ENCODE peak calls at places on chromosomes 13 and 19, in six cellular contexts. One of them, this sample, is unnamed.

GRCh38 chr13:42102961-42103688 is 54.7 kb downstream of the DGKH start:
- DNase-seq in breast epithelium: no peak
- DNase-seq in esophagus muscularis mucosa: no peak
- DNase-seq in K562: no peak
- DNase-seq in GM12878: no peak
- DNase-seq in HCT116: no peak
- DNase-seq in this sample: no peak

GRCh38 chr19:13987101-13987890 is 18.8 kb downstream of the RFX1 start:
- DNase-seq in breast epithelium: no peak
- DNase-seq in esophagus muscularis mucosa: no peak
- DNase-seq in K562: no peak
- DNase-seq in GM12878: no peak
- DNase-seq in HCT116: no peak
- DNase-seq in this sample: no peak

GRCh38 chr13:95300625-95301134 is 571 bp downstream of the ABCC4 start:
- DNase-seq in breast epithelium: no peak
- DNase-seq in esophagus muscularis mucosa: no peak
- DNase-seq in K562: peak; percentile 75
- DNase-seq in GM12878: no peak
- DNase-seq in HCT116: peak; percentile 23
- DNase-seq in this sample: peak; percentile 67

GRCh38 chr13:109840201-109840892 is 54.0 kb upstream of the IRS2 start:
- DNase-seq in breast epithelium: no peak
- DNase-seq in esophagus muscularis mucosa: no peak
- DNase-seq in K562: no peak
- DNase-seq in GM12878: no peak
- DNase-seq in HCT116: peak; percentile 66
- DNase-seq in this sample: no peak

GRCh38 chr19:50649433-50650391 is at the start of gene C19orf81:
- DNase-seq in breast epithelium: no peak
- DNase-seq in esophagus muscularis mucosa: no peak
- DNase-seq in K562: peak; percentile 70
- DNase-seq in GM12878: no peak
- DNase-seq in HCT116: peak; percentile 58
- DNase-seq in this sample: no peak

GRCh38 chr19:35512831-35513230 is 618 bp downstream of the DMKN start:
- DNase-seq in breast epithelium: no peak
- DNase-seq in esophagus muscularis mucosa: no peak
- DNase-seq in K562: no peak
- DNase-seq in GM12878: no peak
- DNase-seq in HCT116: no peak
- DNase-seq in this sample: no peak

GRCh38 chr19:46000497-46001246 is 5.4 kb downstream of the CCDC61 start:
- DNase-seq in breast epithelium: peak; percentile 53
- DNase-seq in esophagus muscularis mucosa: no peak
- DNase-seq in K562: peak; percentile 88
- DNase-seq in GM12878: no peak
- DNase-seq in HCT116: no peak
- DNase-seq in this sample: no peak

GRCh38 chr13:64314286-64314685 is 2898.6 kb upstream of the PCDH20 start:
- DNase-seq in breast epithelium: no peak
- DNase-seq in esophagus muscularis mucosa: no peak
- DNase-seq in K562: no peak
- DNase-seq in GM12878: no peak
- DNase-seq in HCT116: no peak
- DNase-seq in this sample: no peak

GRCh38 chr19:15437355-15438123 is 12.2 kb downstream of the WIZ start:
- DNase-seq in breast epithelium: no peak
- DNase-seq in esophagus muscularis mucosa: no peak
- DNase-seq in K562: no peak
- DNase-seq in GM12878: no peak
- DNase-seq in HCT116: no peak
- DNase-seq in this sample: peak; percentile 59

GRCh38 chr19:45087531-45087930 is 5.4 kb upstream of the PPP1R37 start:
- DNase-seq in breast epithelium: no peak
- DNase-seq in esophagus muscularis mucosa: no peak
- DNase-seq in K562: no peak
- DNase-seq in GM12878: no peak
- DNase-seq in HCT116: no peak
- DNase-seq in this sample: no peak

DNA sequence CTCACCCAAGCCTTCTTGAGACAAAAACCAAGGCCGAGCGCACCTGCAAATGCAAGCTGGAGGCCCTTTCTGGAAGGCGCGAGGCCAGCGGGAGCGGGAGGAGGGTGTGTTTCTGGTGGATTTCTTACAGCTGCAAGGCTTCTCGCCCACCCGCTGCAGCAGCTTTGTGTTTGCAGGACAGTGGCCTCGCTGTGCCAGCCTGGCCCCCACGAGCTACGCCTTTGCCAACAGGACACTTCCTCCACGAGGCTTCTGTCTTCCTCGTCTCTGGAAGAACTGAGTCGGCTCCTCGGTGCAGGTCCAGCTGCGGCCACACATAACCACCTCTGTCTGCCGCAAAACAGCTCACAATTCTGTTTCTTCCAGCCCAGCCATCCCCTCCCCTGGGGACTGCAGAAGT is 10.1 kb downstream of the ATCAY start:
- DNase-seq in breast epithelium: no peak
- DNase-seq in esophagus muscularis mucosa: no peak
- DNase-seq in K562: no peak
- DNase-seq in GM12878: no peak
- DNase-seq in HCT116: no peak
- DNase-seq in this sample: no peak
- TF ChIP-seq POLR2AphosphoS5 in breast epithelium: no peak
- TF ChIP-seq POLR2AphosphoS5 in esophagus muscularis mucosa: no peak
- TF ChIP-seq POLR2AphosphoS5 in K562: no peak
- TF ChIP-seq POLR2AphosphoS5 in GM12878: no peak
- TF ChIP-seq POLR2AphosphoS5 in HCT116: no peak
- TF ChIP-seq POLR2AphosphoS5 in this sample: no peak

GRCh38 chr13:40401911-40402776 is 264.3 kb downstream of the FOXO1 start:
- DNase-seq in breast epithelium: peak; percentile 84
- DNase-seq in esophagus muscularis mucosa: peak; percentile 98
- DNase-seq in K562: peak; percentile 49
- DNase-seq in GM12878: peak; percentile 74
- DNase-seq in HCT116: peak; percentile 64
- DNase-seq in this sample: peak; percentile 97

GRCh38 chr13:40403509-40404241 is 262.8 kb downstream of the FOXO1 start:
- DNase-seq in breast epithelium: no peak
- DNase-seq in esophagus muscularis mucosa: peak; percentile 87
- DNase-seq in K562: no peak
- DNase-seq in GM12878: no peak
- DNase-seq in HCT116: no peak
- DNase-seq in this sample: no peak

GRCh38 chr13:40404967-40405716 is 261.3 kb downstream of the FOXO1 start:
- DNase-seq in breast epithelium: no peak
- DNase-seq in esophagus muscularis mucosa: peak; percentile 90
- DNase-seq in K562: no peak
- DNase-seq in GM12878: no peak
- DNase-seq in HCT116: no peak
- DNase-seq in this sample: no peak

GRCh38 chr13:40404407-40404806 is 262.0 kb downstream of the FOXO1 start:
- DNase-seq in breast epithelium: no peak
- DNase-seq in esophagus muscularis mucosa: peak; percentile 57
- DNase-seq in K562: no peak
- DNase-seq in GM12878: no peak
- DNase-seq in HCT116: no peak
- DNase-seq in this sample: no peak

DNA sequence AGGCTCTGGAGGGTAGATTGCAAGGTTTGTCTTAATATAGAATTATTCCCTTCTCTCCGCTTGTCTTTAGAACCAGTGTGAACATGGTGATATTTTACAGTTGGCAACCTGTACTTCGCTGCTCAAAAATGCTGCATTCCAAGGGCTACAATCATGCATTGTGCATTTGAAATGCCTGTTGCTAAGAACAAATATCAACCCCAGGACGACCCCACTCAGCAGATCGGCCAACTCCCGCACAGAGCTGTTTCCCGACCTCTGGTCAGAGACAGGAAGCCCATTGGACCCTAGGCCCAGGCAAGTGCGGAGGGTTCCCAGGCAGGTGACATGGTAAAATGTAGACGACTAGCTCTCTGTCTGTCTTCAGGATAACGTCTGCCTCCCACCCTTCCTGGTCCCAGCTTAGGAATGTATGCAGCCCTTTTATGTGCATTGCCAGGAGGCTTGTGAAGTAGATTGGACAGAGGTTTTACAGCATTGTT is 263.5 kb downstream of the FOXO1 start:
- DNase-seq in breast epithelium: no peak
- DNase-seq in esophagus muscularis mucosa: no peak
- DNase-seq in K562: no peak
- DNase-seq in GM12878: no peak
- DNase-seq in HCT116: no peak
- DNase-seq in this sample: no peak
- H3K27ac ChIP-seq in breast epithelium: peak overlapping the region; percentile 31
- H3K27ac ChIP-seq in esophagus muscularis mucosa: peak overlapping the region; percentile 83
- H3K27ac ChIP-seq in K562: no peak overlapping the region
- H3K27ac ChIP-seq in GM12878: no peak overlapping the region
- H3K27ac ChIP-seq in HCT116: peak overlapping the region; percentile 38
- H3K27ac ChIP-seq in this sample: peak overlapping the region; percentile 40

DNA sequence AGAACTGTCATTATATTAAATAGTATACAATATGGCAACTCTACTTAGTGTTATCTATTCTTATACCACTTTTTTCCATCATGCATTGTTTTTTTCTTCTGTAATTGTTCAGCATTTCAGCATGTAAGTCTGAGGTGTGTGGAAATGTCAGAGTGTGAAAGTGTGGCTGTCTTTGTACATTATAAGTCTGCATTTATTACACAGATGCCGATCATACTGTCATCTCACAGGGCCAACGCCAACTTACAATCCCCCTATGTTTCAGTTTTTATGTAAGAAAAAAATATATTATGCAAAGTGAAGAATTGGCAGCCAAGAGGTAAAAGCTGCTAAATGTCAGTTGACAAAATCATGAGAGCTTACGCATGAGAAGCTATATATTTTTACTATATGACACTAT is 42.9 kb upstream of the PCDH17 start:
- DNase-seq in breast epithelium: no peak
- DNase-seq in esophagus muscularis mucosa: no peak
- DNase-seq in K562: no peak
- DNase-seq in GM12878: no peak
- DNase-seq in HCT116: no peak
- DNase-seq in this sample: no peak
- TF ChIP-seq POLR2AphosphoS5 in breast epithelium: no peak
- TF ChIP-seq POLR2AphosphoS5 in esophagus muscularis mucosa: no peak
- TF ChIP-seq POLR2AphosphoS5 in K562: no peak
- TF ChIP-seq POLR2AphosphoS5 in GM12878: no peak
- TF ChIP-seq POLR2AphosphoS5 in HCT116: no peak
- TF ChIP-seq POLR2AphosphoS5 in this sample: no peak

DNA sequence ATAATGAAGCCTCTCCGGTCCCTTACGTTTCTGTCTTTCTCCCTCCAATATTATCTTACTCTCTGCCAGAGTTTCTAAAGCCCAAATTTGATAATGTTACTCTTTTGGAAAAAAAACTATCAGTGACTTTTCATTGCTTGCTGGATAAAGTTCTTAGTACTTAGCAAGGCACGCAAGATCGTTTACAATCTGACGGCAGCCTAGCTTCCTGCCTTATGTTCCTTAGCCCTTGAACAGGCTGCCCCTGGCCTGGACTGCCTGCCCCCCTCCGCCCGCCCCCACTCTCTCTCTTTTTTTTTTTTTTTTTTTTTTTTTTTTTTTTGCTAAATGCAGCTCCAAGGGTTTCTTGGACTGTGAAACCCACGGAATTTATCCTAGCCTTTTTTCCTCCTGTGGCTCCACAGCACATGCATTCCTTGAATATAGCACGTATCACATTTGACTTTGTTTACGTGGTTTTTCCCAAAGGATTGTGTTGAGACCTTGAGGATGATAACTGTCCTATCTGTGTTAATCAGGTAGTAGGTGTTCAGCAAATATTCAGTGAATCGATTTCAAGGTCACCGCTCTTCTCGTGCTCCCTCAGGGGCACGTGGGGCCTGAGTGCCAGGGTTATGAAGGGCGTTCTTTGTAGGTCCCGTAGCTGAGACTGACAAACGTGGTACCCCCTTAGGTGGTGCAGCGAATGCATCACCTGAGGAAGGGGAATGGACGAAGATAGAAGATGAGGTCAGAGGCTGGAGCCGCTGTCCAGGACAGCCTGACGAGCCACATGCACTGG is 130.9 kb upstream of the RNF113B start:
- DNase-seq in breast epithelium: no peak
- DNase-seq in esophagus muscularis mucosa: no peak
- DNase-seq in K562: no peak
- DNase-seq in GM12878: no peak
- DNase-seq in HCT116: no peak
- DNase-seq in this sample: no peak
- H3K27ac ChIP-seq in breast epithelium: peak overlapping the region; percentile 45
- H3K27ac ChIP-seq in esophagus muscularis mucosa: peak overlapping the region; percentile 39
- H3K27ac ChIP-seq in K562: no peak overlapping the region
- H3K27ac ChIP-seq in GM12878: no peak overlapping the region
- H3K27ac ChIP-seq in HCT116: no peak overlapping the region
- H3K27ac ChIP-seq in this sample: no peak overlapping the region

DNA sequence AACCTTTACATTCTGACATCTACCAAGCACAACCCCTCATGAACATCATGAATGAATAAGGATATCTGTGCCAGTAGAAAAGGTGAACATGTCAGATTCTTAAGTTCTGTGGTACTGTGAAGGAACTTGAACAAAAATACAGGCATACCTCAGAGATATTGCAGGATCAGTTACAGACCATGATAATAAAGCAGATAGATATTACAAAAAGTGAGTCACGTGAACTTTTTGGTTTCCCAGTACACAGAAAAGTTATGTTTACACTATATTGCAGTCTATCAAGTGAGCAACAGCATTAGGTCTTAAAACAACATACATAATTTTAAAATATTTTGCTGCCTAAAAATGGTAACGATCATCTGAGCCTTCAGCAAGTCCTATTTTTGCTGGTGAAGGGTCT is 101.2 kb downstream of the DIAPH3 start:
- DNase-seq in breast epithelium: no peak
- DNase-seq in esophagus muscularis mucosa: no peak
- DNase-seq in K562: no peak
- DNase-seq in GM12878: no peak
- DNase-seq in HCT116: no peak
- DNase-seq in this sample: no peak
- TF ChIP-seq POLR2AphosphoS5 in breast epithelium: no peak
- TF ChIP-seq POLR2AphosphoS5 in esophagus muscularis mucosa: no peak
- TF ChIP-seq POLR2AphosphoS5 in K562: no peak
- TF ChIP-seq POLR2AphosphoS5 in GM12878: no peak
- TF ChIP-seq POLR2AphosphoS5 in HCT116: no peak
- TF ChIP-seq POLR2AphosphoS5 in this sample: no peak

GRCh38 chr13:49110122-49110831 is 109.9 kb upstream of the MLNR start:
- DNase-seq in breast epithelium: peak; percentile 70
- DNase-seq in esophagus muscularis mucosa: peak; percentile 94
- DNase-seq in K562: peak; percentile 74
- DNase-seq in GM12878: peak; percentile 66
- DNase-seq in HCT116: peak; percentile 83
- DNase-seq in this sample: peak; percentile 82
- H3K27ac ChIP-seq in breast epithelium: peak overlapping the region; percentile 51
- H3K27ac ChIP-seq in esophagus muscularis mucosa: peak overlapping the region; percentile 56
- H3K27ac ChIP-seq in K562: peak overlapping the region; percentile 62
- H3K27ac ChIP-seq in GM12878: peak overlapping the region; percentile 61
- H3K27ac ChIP-seq in HCT116: peak overlapping the region; percentile 31
- H3K27ac ChIP-seq in this sample: no peak overlapping the region

This sample was measured in suprapubic skin.